ENCODE peak calls at places on chromosome 21, in eight cellular contexts. One of them, this sample, is unnamed. For H3K4me1, the result is how much of the 10 kb centered on the place peaks cover.

GRCh38 chr21:41180752-41181151 is 12.8 kb downstream of the BACE2 start:
- DNase-seq in heart right ventricle: no peak
- DNase-seq in cardiac muscle cell: no peak
- DNase-seq in neural progenitor cell: no peak
- DNase-seq in stomach: no peak
- DNase-seq in lower lobe of right lung: no peak
- DNase-seq in kidney: no peak
- DNase-seq in H1: no peak
- DNase-seq in this sample: no peak

GRCh38 chr21:37593015-37593414 is 226.4 kb downstream of the DYRK1A start:
- DNase-seq in stomach: no peak
- DNase-seq in H1: peak
- DNase-seq in lower lobe of right lung: no peak
- DNase-seq in kidney: no peak
- DNase-seq in heart right ventricle: no peak
- DNase-seq in neural progenitor cell: peak
- DNase-seq in cardiac muscle cell: no peak
- DNase-seq in this sample: no peak

GRCh38 chr21:45581322-45581712 is 39.1 kb upstream of the SLC19A1 start:
- DNase-seq in neural progenitor cell: no peak
- DNase-seq in kidney: peak
- DNase-seq in cardiac muscle cell: no peak
- DNase-seq in lower lobe of right lung: peak
- DNase-seq in stomach: peak
- DNase-seq in H1: no peak
- DNase-seq in heart right ventricle: no peak
- DNase-seq in this sample: no peak

GRCh38 chr21:42221581-42222345 is 2.8 kb downstream of the ABCG1 start:
- DNase-seq in kidney: no peak
- DNase-seq in H1: no peak
- DNase-seq in neural progenitor cell: no peak
- DNase-seq in stomach: peak
- DNase-seq in heart right ventricle: no peak
- DNase-seq in cardiac muscle cell: peak
- DNase-seq in lower lobe of right lung: no peak
- DNase-seq in this sample: peak

GRCh38 chr21:37828515-37828914 is 87.7 kb downstream of the KCNJ6 start:
- DNase-seq in H1: no peak
- DNase-seq in neural progenitor cell: no peak
- DNase-seq in heart right ventricle: no peak
- DNase-seq in lower lobe of right lung: no peak
- DNase-seq in stomach: no peak
- DNase-seq in kidney: no peak
- DNase-seq in cardiac muscle cell: no peak
- DNase-seq in this sample: no peak

GRCh38 chr21:45736042-45736704 is 92.6 kb downstream of the PCBP3 start:
- DNase-seq in kidney: no peak
- DNase-seq in stomach: no peak
- DNase-seq in H1: no peak
- DNase-seq in neural progenitor cell: no peak
- DNase-seq in lower lobe of right lung: no peak
- DNase-seq in heart right ventricle: no peak
- DNase-seq in cardiac muscle cell: peak
- DNase-seq in this sample: no peak

GRCh38 chr21:23131177-23131576 is 2133.0 kb downstream of the NCAM2 start:
- DNase-seq in cardiac muscle cell: no peak
- DNase-seq in lower lobe of right lung: no peak
- DNase-seq in H1: no peak
- DNase-seq in kidney: no peak
- DNase-seq in heart right ventricle: no peak
- DNase-seq in stomach: no peak
- DNase-seq in neural progenitor cell: peak
- DNase-seq in this sample: no peak

GRCh38 chr21:15848632-15849031 is 118.8 kb downstream of the USP25 start:
- DNase-seq in cardiac muscle cell: peak
- DNase-seq in lower lobe of right lung: no peak
- DNase-seq in neural progenitor cell: no peak
- DNase-seq in H1: no peak
- DNase-seq in kidney: no peak
- DNase-seq in stomach: no peak
- DNase-seq in heart right ventricle: no peak
- DNase-seq in this sample: peak

GRCh38 chr21:21268061-21268471 is 269.9 kb downstream of the NCAM2 start:
- DNase-seq in cardiac muscle cell: peak
- DNase-seq in lower lobe of right lung: no peak
- DNase-seq in heart right ventricle: no peak
- DNase-seq in kidney: no peak
- DNase-seq in neural progenitor cell: no peak
- DNase-seq in stomach: no peak
- DNase-seq in H1: no peak
- DNase-seq in this sample: no peak

GRCh38 chr21:31612889-31613785 is 46.4 kb upstream of the SOD1 start:
- DNase-seq in stomach: no peak
- DNase-seq in lower lobe of right lung: peak
- DNase-seq in neural progenitor cell: peak
- DNase-seq in H1: no peak
- DNase-seq in kidney: no peak
- DNase-seq in heart right ventricle: no peak
- DNase-seq in cardiac muscle cell: peak
- DNase-seq in this sample: peak

GRCh38 chr21:17789660-17790059 is 29.5 kb downstream of the C21orf91 start:
- DNase-seq in lower lobe of right lung: no peak
- DNase-seq in heart right ventricle: no peak
- DNase-seq in kidney: no peak
- DNase-seq in H1: no peak
- DNase-seq in neural progenitor cell: no peak
- DNase-seq in cardiac muscle cell: no peak
- DNase-seq in stomach: no peak
- DNase-seq in this sample: no peak

GRCh38 chr21:16492892-16493291 is 763.1 kb downstream of the USP25 start:
- DNase-seq in lower lobe of right lung: no peak
- DNase-seq in kidney: no peak
- DNase-seq in neural progenitor cell: no peak
- DNase-seq in H1: no peak
- DNase-seq in heart right ventricle: no peak
- DNase-seq in cardiac muscle cell: no peak
- DNase-seq in stomach: no peak
- DNase-seq in this sample: no peak

DNA sequence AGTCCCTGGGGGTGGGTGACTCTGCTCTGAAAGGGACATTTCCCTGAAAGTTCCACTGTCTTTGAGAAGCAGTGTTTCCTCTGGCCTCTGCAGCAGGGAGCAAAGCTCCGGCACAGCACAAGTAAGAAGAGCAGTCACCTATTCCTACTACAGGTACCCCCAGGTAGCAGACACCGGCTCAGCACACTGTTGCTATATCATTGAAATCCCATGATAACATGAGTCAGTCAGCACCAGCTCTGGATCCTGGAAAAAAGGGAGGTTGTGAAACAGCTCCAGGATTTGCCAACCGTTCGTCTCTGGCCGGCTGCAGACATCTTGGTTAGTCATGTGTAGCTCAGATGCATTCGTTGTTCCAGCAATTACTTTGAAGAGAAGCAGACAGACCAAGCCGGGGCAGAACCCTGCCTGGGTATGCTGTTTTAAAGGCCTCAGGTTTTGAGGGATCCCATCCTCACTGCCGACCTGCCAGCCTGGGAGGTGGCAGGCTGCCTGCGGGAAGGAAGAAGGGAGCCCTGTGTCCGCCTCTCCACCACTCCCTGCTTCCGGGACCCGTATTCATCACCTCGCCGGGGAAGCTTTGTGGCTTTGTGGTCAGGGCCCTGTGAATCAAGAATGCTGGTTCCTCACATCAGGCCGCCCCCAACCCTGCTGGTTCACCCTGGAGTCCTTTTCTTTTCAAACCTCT is 139.2 kb downstream of the CLIC6 start:
- DNase-seq in heart right ventricle: no peak
- DNase-seq in neural progenitor cell: no peak
- DNase-seq in cardiac muscle cell: peak
- DNase-seq in lower lobe of right lung: peak
- DNase-seq in H1: no peak
- DNase-seq in kidney: peak
- DNase-seq in stomach: peak
- DNase-seq in this sample: peak
- H3K27ac ChIP-seq in heart right ventricle: no peak
- H3K27ac ChIP-seq in neural progenitor cell: no peak
- H3K27ac ChIP-seq in cardiac muscle cell: no peak
- H3K27ac ChIP-seq in lower lobe of right lung: peak
- H3K27ac ChIP-seq in H1: no peak
- H3K27ac ChIP-seq in kidney: no peak
- H3K27ac ChIP-seq in stomach: peak
- H3K27ac ChIP-seq in this sample: peak

DNA sequence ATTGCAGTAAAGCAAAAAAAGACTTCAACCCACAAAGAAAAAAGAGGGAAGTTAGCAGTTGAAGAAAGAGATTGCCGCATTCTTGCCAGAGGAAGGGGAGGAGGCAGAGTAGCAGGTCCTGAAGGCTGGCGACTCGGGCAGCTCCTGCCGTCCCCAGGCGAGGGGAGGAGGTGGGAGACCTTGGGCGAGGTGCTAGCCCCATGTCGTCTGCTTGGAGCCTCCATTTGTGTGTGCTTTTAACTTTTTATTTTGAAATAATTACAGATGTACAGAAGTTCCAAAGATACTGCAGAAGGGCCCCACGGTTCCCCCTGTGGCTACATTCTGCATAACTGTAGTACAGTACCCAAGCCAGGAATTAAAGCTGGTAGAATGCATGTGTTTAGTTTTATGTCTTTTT is 6.8 kb downstream of the TRPM2 start:
- DNase-seq in lower lobe of right lung: no peak
- DNase-seq in H1: no peak
- DNase-seq in kidney: peak
- DNase-seq in neural progenitor cell: no peak
- DNase-seq in stomach: no peak
- DNase-seq in heart right ventricle: no peak
- DNase-seq in cardiac muscle cell: no peak
- DNase-seq in this sample: no peak
- TF ChIP-seq CTCF in lower lobe of right lung: no peak
- TF ChIP-seq CTCF in H1: no peak
- TF ChIP-seq CTCF in kidney: no peak
- TF ChIP-seq CTCF in neural progenitor cell: peak
- TF ChIP-seq CTCF in stomach: no peak
- TF ChIP-seq CTCF in heart right ventricle: no peak
- TF ChIP-seq CTCF in cardiac muscle cell: no peak
- TF ChIP-seq CTCF in this sample: no peak

GRCh38 chr21:39900491-39900890 is 33.3 kb downstream of the PCP4 start:
- DNase-seq in heart right ventricle: no peak
- DNase-seq in cardiac muscle cell: no peak
- DNase-seq in stomach: no peak
- DNase-seq in kidney: no peak
- DNase-seq in lower lobe of right lung: no peak
- DNase-seq in H1: no peak
- DNase-seq in neural progenitor cell: no peak
- DNase-seq in this sample: no peak
- H3K4me1 ChIP-seq in heart right ventricle: under half
- H3K4me1 ChIP-seq in cardiac muscle cell: under half
- H3K4me1 ChIP-seq in stomach: under half
- H3K4me1 ChIP-seq in kidney: under half
- H3K4me1 ChIP-seq in lower lobe of right lung: under half
- H3K4me1 ChIP-seq in H1: under half
- H3K4me1 ChIP-seq in neural progenitor cell: under half
- H3K4me1 ChIP-seq in this sample: under half

DNA sequence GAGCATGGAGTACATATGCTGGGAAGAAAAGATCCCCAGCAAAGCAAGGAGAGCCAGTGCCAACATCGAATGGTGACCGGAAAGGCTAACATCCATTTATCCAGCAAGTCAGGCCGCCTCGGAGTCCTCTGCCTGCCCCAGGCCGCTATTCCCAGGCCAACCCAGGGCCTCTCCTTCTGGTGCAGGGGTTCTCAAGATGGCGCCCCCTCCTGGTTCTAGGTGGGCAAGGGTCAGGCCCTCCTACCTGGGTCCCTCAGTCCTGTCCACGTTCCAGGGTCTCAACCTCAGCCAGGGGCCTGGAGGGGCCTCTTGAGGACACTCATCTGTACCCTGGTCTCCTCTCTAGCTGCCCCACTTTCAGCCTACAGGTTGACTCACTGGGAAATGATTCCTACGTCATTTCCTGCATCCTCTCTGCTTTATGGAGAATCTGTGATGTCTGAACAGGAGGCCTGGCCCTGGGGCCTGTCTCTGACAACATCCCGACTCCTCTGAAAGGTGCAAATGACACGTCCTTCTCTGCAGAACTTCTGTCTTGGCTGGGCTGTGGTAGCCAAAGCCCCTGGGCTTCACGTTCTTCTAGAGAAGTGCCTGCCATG is 145.3 kb downstream of the PSMG1 start:
- DNase-seq in kidney: no peak
- DNase-seq in lower lobe of right lung: no peak
- DNase-seq in neural progenitor cell: peak
- DNase-seq in H1: peak
- DNase-seq in heart right ventricle: no peak
- DNase-seq in cardiac muscle cell: no peak
- DNase-seq in stomach: no peak
- DNase-seq in this sample: no peak
- H3K27ac ChIP-seq in kidney: no peak
- H3K27ac ChIP-seq in lower lobe of right lung: no peak
- H3K27ac ChIP-seq in neural progenitor cell: no peak
- H3K27ac ChIP-seq in H1: no peak
- H3K27ac ChIP-seq in heart right ventricle: peak
- H3K27ac ChIP-seq in cardiac muscle cell: no peak
- H3K27ac ChIP-seq in stomach: no peak
- H3K27ac ChIP-seq in this sample: no peak

DNA sequence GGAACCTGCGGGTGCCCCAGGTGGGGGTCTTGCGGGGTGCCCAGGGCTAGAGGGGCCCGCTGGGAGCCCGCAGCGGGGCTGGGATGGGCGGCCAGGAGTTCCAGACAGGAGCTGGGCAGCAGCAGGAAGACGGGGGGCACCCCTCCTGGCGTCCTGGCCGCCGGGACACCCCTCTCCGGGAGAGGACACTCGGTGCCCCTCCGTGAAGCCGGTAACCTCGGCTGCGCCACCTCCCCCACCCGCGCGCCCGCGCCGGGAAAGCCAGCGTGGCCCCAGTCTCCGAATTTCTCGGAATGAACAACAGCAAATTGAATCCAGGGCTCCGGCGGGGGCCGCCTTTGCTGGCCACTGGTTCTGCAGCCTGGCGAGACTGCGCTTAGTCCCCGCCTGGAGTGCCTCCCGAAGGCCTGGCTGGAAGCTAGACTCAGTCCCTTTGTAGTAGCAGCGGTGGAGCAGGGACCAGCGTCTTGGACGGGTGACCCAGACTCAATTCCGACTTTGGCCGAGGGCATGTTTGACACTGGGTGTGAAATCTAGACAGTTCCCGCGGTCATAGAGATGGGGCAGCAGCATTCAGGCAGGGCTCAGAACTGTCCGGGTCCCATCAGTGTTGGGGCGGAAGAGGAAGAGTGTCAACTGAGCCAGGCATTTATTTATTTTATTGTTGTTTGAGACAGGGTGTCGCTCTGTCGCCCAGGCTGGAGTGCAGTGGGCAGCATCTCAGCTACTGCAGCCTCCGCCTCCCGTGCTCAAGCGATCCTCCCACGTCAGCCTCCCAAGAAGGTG is 766 bp downstream of the IFNGR2 start:
- DNase-seq in H1: peak
- DNase-seq in cardiac muscle cell: peak
- DNase-seq in neural progenitor cell: peak
- DNase-seq in stomach: peak
- DNase-seq in lower lobe of right lung: peak
- DNase-seq in heart right ventricle: peak
- DNase-seq in kidney: peak
- DNase-seq in this sample: peak
- TF ChIP-seq CTCF in H1: no peak
- TF ChIP-seq CTCF in cardiac muscle cell: no peak
- TF ChIP-seq CTCF in neural progenitor cell: no peak
- TF ChIP-seq CTCF in stomach: no peak
- TF ChIP-seq CTCF in lower lobe of right lung: no peak
- TF ChIP-seq CTCF in heart right ventricle: no peak
- TF ChIP-seq CTCF in kidney: no peak
- TF ChIP-seq CTCF in this sample: no peak